ENCODE peak calls at places on chromosome 14, in six cellular contexts. E is cardiac muscle cell, R is NCI-H2171 treated with DMSO at 0.1 percent for 48 hours, M is right cardiac atrium, Q is left ventricle myocardium inferior, S is posterior cingulate gyrus. I is an unnamed sample.

GRCh38 chr14:61435563-61436337 is 114.4 kb downstream of the PRKCH start:
- DNase-seq in S (no peak), R (no peak), Q (no peak), M (peak; percentile 51), E (peak; percentile 25), I (no peak)

GRCh38 chr14:34023824-34024767 is 73.2 kb upstream of the EGLN3 start:
- DNase-seq in M (no peak), Q (no peak), S (no peak), R (no peak), E (no peak), I (peak; percentile 3)

GRCh38 chr14:91284791-91285548 is 40.5 kb upstream of the GPR68 start:
- DNase-seq in S (no peak), E (no peak), R (no peak), M (no peak), Q (no peak), I (peak; percentile 52)

GRCh38 chr14:69535230-69535848 is 39.3 kb downstream of the CCDC177 start:
- DNase-seq in M (peak; percentile 27), Q (no peak), R (peak; percentile 86), E (peak; percentile 76), S (peak; percentile 25), I (peak; percentile 89)

GRCh38 chr14:55109846-55110245 is 19.2 kb upstream of the LGALS3 start:
- DNase-seq in S (no peak), E (no peak), R (peak; percentile 44), Q (no peak), M (no peak), I (no peak)

GRCh38 chr14:64194404-64194803 is 99.8 kb downstream of the ESR2 start:
- DNase-seq in M (no peak), Q (no peak), E (no peak), R (no peak), S (no peak), I (no peak)

GRCh38 chr14:45649051-45649450 is 396.0 kb upstream of the MIS18BP1 start:
- DNase-seq in M (no peak), Q (no peak), E (no peak), S (no peak), R (no peak), I (no peak)

GRCh38 chr14:30872602-30873001 is 1.8 kb upstream of the COCH start:
- DNase-seq in M (no peak), R (no peak), E (no peak), Q (no peak), S (no peak), I (no peak)

GRCh38 chr14:101838476-101838875 is 77.0 kb downstream of the PPP2R5C start:
- DNase-seq in S (no peak), M (no peak), R (peak; percentile 7), Q (no peak), E (no peak), I (no peak)

GRCh38 chr14:100051103-100051502 is 14.1 kb upstream of the EVL start:
- DNase-seq in S (no peak), E (no peak), Q (no peak), M (no peak), R (no peak), I (no peak)

GRCh38 chr14:59320771-59321170 is 132.3 kb downstream of the DAAM1 start:
- DNase-seq in S (no peak), E (peak; percentile 52), M (no peak), Q (no peak), R (no peak), I (no peak)

GRCh38 chr14:36519431-36520321 is at the start of gene NKX2-1:
- DNase-seq in R (peak; percentile 72), Q (no peak), S (no peak), M (no peak), E (no peak), I (peak; percentile 49)

GRCh38 chr14:105971593-105972500 is 445.5 kb downstream of the TMEM121 start:
- DNase-seq in Q (no peak), M (no peak), R (no peak), E (no peak), S (no peak), I (no peak)

GRCh38 chr14:76765461-76765931 is 4.2 kb downstream of the VASH1 start:
- DNase-seq in S (no peak), E (no peak), R (no peak), Q (no peak), M (no peak), I (no peak)

GRCh38 chr14:55454264-55455151 is 14.1 kb upstream of the TBPL2 start:
- DNase-seq in Q (no peak), S (no peak), R (peak; percentile 60), E (peak; percentile 89), M (peak; percentile 24), I (peak; percentile 98)

GRCh38 chr14:71403673-71404072 is 496.4 kb downstream of the PCNX1 start:
- DNase-seq in R (peak; percentile 31), E (peak; percentile 47), S (no peak), Q (no peak), M (no peak), I (peak; percentile 34)

GRCh38 chr14:58712357-58712756 is 74.6 kb downstream of the DACT1 start:
- DNase-seq in Q (no peak), R (peak; percentile 41), E (peak; percentile 46), M (no peak), S (no peak), I (peak; percentile 98)

GRCh38 chr14:75487155-75487671 is 35.1 kb upstream of the BATF start:
- DNase-seq in R (no peak), M (no peak), E (no peak), S (no peak), Q (no peak), I (no peak)

GRCh38 chr14:74324945-74325361 is 22.2 kb upstream of the ABCD4 start:
- DNase-seq in E (peak; percentile 59), Q (no peak), R (peak; percentile 69), S (no peak), M (no peak), I (peak; percentile 30)

GRCh38 chr14:56953884-56954283 is 143.6 kb upstream of the OTX2 start:
- DNase-seq in E (no peak), Q (no peak), R (peak; percentile 68), M (no peak), S (no peak), I (peak; percentile 98)

GRCh38 chr14:90454041-90455000 is 57.5 kb downstream of the CALM1 start:
- DNase-seq in M (peak; percentile 87), E (peak; percentile 86), R (peak; percentile 92), S (peak; percentile 95), Q (peak; percentile 82), I (peak; percentile 93)

GRCh38 chr14:22448905-22449611 is 140.0 kb downstream of the DAD1 start:
- DNase-seq in Q (no peak), S (no peak), R (no peak), E (peak; percentile 65), M (peak; percentile 33), I (no peak)

I was measured in NCI-H82.